ENCODE peak calls at places on chromosome 1, in eight cellular contexts. T, H, Q, D, O, A, J and X are unnamed samples.

GRCh38 chr1:147246910-147247655 is 4.6 kb downstream of the CHD1L start:
- DNase-seq in D (peak; percentile 82), A (no peak), J (no peak), H (no peak), T (no peak), O (no peak), Q (no peak), X (no peak)

GRCh38 chr1:185570962-185571361 is 163.2 kb upstream of the HMCN1 start:
- DNase-seq in A (no peak), T (no peak), H (no peak), Q (peak; percentile 73), J (no peak), D (no peak), O (no peak), X (peak; percentile 99)

GRCh38 chr1:173505401-173505800 is 28.3 kb downstream of the PRDX6 start:
- DNase-seq in H (no peak), Q (peak; percentile 69), A (no peak), T (no peak), O (no peak), D (no peak), J (no peak), X (peak; percentile 48)

GRCh38 chr1:90127288-90127953 is 132.5 kb downstream of the ZNF326 start:
- DNase-seq in T (no peak), J (no peak), D (no peak), O (no peak), H (no peak), Q (no peak), A (no peak), X (no peak)

GRCh38 chr1:172551279-172551678 is 18.3 kb downstream of the SUCO start:
- DNase-seq in J (no peak), D (no peak), O (no peak), T (no peak), A (no peak), Q (no peak), H (no peak), X (no peak)

GRCh38 chr1:1054971-1055370 is 19.1 kb downstream of the RNF223 start:
- DNase-seq in O (no peak), Q (no peak), H (no peak), J (no peak), A (no peak), T (no peak), D (no peak), X (no peak)

GRCh38 chr1:226875641-226876295 is 5.4 kb downstream of the PSEN2 start:
- DNase-seq in H (peak; percentile 65), D (no peak), O (peak; percentile 47), A (no peak), T (no peak), Q (peak; percentile 74), J (no peak), X (peak; percentile 69)

GRCh38 chr1:64363116-64363515 is 106.8 kb upstream of the CACHD1 start:
- DNase-seq in D (no peak), A (no peak), H (no peak), T (no peak), O (no peak), J (no peak), Q (no peak), X (no peak)

GRCh38 chr1:203038217-203038741 is 12.0 kb downstream of the PPFIA4 start:
- DNase-seq in D (no peak), T (no peak), Q (peak; percentile 96), H (no peak), J (no peak), A (no peak), O (no peak), X (peak; percentile 91)

GRCh38 chr1:41547781-41548560 is 63.5 kb upstream of the EDN2 start:
- DNase-seq in D (no peak), O (no peak), T (no peak), J (no peak), H (no peak), A (no peak), Q (no peak), X (no peak)

GRCh38 chr1:116956378-116956777 is 45.2 kb upstream of the CD101 start:
- DNase-seq in A (no peak), O (no peak), T (no peak), D (peak; percentile 45), H (no peak), J (no peak), Q (no peak), X (no peak)

GRCh38 chr1:1080122-1080753 is 6.1 kb upstream of the RNF223 start:
- DNase-seq in Q (peak; percentile 80), A (no peak), T (peak; percentile 38), H (peak; percentile 77), J (no peak), O (peak; percentile 76), D (no peak), X (peak; percentile 33)